ENCODE peak calls at places on chromosomes 6 and 20, in four cellular contexts. Q, Z, X and S are unnamed samples.

GRCh38 chr6:10431423-10432164 is 16.7 kb upstream of the TFAP2A start:
- DNase-seq in Q (no peak), Z (no peak), X (no peak), S (peak)

GRCh38 chr20:5770240-5770986 is 20.2 kb downstream of the SHLD1 start:
- DNase-seq in Q (no peak), Z (no peak), X (no peak), S (no peak)

GRCh38 chr20:371755-372542 is 8.6 kb upstream of the TRIB3 start:
- DNase-seq in Q (peak), Z (no peak), X (no peak), S (no peak)

GRCh38 chr20:21235713-21236445 is 67.3 kb upstream of the XRN2 start:
- DNase-seq in Q (peak), Z (peak), X (no peak), S (no peak)

GRCh38 chr20:18009116-18009515 is 40.3 kb downstream of the MGME1 start:
- DNase-seq in Q (no peak), Z (no peak), X (no peak), S (no peak)

GRCh38 chr6:38708483-38708882 is 5.5 kb upstream of the GLO1 start:
- DNase-seq in Q (no peak), Z (no peak), X (no peak), S (no peak)

GRCh38 chr6:80643881-80644280 is 537.4 kb downstream of the BCKDHB start:
- DNase-seq in Q (no peak), Z (no peak), X (no peak), S (no peak)

GRCh38 chr20:53735536-53736050 is 142.0 kb upstream of the ZNF217 start:
- DNase-seq in Q (no peak), Z (no peak), X (no peak), S (no peak)

GRCh38 chr20:47358672-47359532 is 2.4 kb upstream of the ZMYND8 start:
- DNase-seq in Q (peak), Z (peak), X (no peak), S (peak)

GRCh38 chr6:7085911-7086310 is 21.9 kb upstream of the RREB1 start:
- DNase-seq in Q (peak), Z (no peak), X (no peak), S (no peak)

GRCh38 chr20:37294262-37294981 is 5.0 kb downstream of the MANBAL start:
- DNase-seq in Q (no peak), Z (no peak), X (no peak), S (no peak)

GRCh38 chr20:10314198-10314597 is 95.6 kb downstream of the SNAP25 start:
- DNase-seq in Q (no peak), Z (no peak), X (no peak), S (no peak)

GRCh38 chr6:133184798-133185380 is 56.3 kb upstream of the EYA4 start:
- DNase-seq in Q (no peak), Z (no peak), X (no peak), S (no peak)

GRCh38 chr20:47925603-47926002 is 140.3 kb upstream of the SULF2 start:
- DNase-seq in Q (no peak), Z (no peak), X (no peak), S (no peak)

GRCh38 chr20:1376453-1377270 is 16.2 kb downstream of the FKBP1A start:
- DNase-seq in Q (no peak), Z (no peak), X (peak), S (peak)

GRCh38 chr6:155404937-155405336 is 50.7 kb downstream of the NOX3 start:
- DNase-seq in Q (no peak), Z (no peak), X (no peak), S (no peak)

GRCh38 chr20:57213924-57214323 is 52.5 kb downstream of the BMP7 start:
- DNase-seq in Q (no peak), Z (no peak), X (no peak), S (no peak)

GRCh38 chr6:105326838-105327745 is 75.8 kb downstream of the PREP start:
- DNase-seq in Q (peak), Z (no peak), X (no peak), S (no peak)

DNA sequence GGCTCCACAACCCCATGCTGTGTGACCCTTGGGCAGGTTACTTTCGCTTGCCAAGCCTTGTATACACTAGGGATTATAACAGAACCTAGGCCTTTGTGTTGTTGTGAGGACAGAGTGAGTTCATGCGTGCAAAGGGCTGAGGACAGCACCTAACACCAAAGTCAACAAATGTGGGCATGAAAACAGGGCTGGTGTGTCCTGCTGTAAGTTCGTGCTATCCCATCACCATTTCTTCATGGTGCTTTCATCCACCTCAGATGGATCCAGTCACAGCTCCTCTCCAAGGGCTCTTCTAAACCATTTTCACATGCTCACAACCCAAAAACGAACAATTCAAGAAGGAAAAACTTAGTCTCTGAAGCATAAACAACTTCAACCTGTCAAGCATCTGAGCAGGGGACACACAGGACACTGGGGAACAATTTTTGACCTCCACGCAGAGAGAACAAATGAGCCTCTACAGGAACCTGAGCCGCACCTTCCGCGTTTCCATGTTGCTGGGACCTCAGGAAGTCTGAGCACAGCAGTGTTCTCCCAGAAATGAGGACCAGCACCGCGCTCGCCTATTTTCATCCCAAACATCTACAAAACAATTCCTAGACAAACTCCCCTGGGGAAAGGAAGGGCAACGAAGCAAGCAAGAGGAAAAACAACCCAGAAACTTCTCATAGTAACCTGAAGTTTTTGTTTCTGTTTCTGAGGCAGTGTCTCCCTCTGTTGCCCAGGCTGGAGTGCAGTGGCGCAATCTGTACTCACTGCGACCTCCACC is 3.1 kb downstream of the LRP11 start:
- DNase-seq in Q (no peak), Z (no peak), X (no peak), S (no peak)
- TF ChIP-seq CTCF in Q (no peak), Z (no peak), X (peak), S (no peak)

GRCh38 chr6:82251942-82252341 is 4.4 kb upstream of the IBTK start:
- DNase-seq in Q (no peak), Z (no peak), X (no peak), S (no peak)
- TF ChIP-seq CTCF in Q (no peak), Z (peak), X (peak), S (peak)

DNA sequence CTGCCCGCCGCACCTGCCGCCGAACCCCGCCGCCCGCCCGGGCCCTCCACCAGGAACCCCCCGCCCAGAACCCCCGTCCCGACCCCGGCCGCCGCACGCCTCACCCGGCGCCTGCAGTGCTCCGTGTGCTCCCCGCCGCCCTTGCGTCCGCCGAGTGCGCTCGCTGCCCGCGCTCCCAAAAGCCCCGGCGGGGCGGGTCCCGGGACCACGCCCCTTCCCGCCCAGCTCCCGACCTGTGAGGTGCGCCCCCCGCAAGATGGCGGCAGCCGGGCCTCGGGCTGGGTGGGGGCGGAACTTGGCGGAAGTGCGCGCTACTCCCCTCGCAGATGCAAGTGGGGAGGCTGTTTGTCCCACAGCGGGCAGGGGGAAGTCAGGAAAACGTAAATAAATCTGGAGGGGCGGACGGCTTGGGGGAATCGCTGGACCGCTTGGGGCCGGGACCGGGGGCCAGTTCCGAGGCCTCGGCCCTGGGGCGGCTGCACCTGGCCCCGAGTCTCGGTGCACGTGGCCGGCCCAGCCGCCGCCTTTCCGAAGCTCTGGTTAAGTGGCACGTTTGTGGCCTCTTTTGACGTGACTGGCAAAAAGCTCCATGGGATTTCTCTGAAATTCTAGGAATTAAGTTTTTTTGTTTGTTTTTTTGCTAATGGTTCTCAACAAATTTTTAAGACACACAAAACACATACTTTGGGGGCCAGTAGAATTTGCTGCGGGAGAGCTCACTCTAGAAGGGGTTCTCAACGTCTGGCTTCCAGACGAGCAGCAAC is at the start of gene EZR:
- DNase-seq in Q (peak), Z (peak), X (no peak), S (no peak)
- TF ChIP-seq CTCF in Q (no peak), Z (no peak), X (no peak), S (no peak)

GRCh38 chr6:122151066-122151465 is 248.4 kb upstream of the HSF2 start:
- DNase-seq in Q (no peak), Z (no peak), X (no peak), S (no peak)

GRCh38 chr6:122153530-122153929 is 245.9 kb upstream of the HSF2 start:
- DNase-seq in Q (no peak), Z (no peak), X (no peak), S (no peak)

GRCh38 chr6:122151768-122152167 is 247.7 kb upstream of the HSF2 start:
- DNase-seq in Q (no peak), Z (no peak), X (no peak), S (no peak)

GRCh38 chr6:122154912-122155516 is 244.4 kb upstream of the HSF2 start:
- DNase-seq in Q (peak), Z (peak), X (no peak), S (no peak)
- TF ChIP-seq CTCF in Q (no peak), Z (peak), X (no peak), S (no peak)

DNA sequence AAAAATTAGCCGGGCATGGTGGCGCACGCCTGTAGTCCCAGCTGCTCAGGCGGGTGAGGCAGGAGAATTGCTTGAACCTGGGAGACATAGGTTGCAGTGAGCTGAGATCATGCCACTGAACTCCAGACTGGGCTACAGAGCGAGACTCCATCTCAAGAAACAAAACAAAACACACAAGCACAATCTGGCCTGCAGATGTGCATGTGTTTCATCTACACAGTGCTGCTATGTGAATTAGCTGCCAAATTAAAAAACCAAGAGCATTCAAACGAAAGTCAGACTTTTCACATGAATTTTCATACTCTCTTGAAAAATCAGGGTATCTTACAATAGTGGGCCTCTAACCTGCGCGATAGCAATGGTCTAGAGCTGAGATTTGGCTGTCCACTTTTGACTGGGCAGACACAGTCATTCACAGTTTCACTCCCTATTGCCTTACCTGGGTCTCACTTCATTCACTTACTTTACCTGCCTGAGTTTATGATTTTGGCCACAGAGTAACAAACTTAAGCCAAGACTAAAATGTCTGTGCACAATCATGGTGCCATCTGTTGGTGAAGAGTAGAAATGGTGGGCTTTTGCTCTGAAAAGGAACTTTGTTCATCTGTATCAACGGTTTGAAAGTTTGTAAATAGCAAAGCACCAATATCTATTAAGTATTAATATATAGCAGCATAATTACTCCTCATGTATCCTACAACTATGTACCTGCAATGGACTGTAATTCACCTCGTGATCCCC is 138.4 kb upstream of the UST start:
- DNase-seq in Q (no peak), Z (no peak), X (no peak), S (no peak)
- TF ChIP-seq CTCF in Q (no peak), Z (peak), X (peak), S (peak)

DNA sequence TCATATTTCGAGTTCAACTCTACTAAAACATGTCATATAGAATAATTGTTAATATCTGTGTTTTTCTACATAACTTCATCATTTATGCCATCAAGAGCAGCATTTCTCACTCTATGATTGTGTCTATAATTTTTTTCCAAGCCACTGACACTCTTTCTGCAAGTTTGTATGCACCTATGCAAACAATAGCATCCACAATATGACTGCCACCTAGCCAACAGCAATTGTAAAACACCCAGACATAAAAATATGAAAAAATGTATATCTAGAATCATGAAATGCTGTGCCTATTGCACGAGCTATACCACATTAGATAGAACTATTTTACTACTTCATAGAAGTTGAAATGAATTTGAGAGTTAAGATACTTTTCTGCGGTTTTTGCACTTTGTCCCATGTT is 286.5 kb upstream of the MARCKS start:
- DNase-seq in Q (no peak), Z (no peak), X (no peak), S (no peak)
- TF ChIP-seq CTCF in Q (no peak), Z (no peak), X (peak), S (no peak)

DNA sequence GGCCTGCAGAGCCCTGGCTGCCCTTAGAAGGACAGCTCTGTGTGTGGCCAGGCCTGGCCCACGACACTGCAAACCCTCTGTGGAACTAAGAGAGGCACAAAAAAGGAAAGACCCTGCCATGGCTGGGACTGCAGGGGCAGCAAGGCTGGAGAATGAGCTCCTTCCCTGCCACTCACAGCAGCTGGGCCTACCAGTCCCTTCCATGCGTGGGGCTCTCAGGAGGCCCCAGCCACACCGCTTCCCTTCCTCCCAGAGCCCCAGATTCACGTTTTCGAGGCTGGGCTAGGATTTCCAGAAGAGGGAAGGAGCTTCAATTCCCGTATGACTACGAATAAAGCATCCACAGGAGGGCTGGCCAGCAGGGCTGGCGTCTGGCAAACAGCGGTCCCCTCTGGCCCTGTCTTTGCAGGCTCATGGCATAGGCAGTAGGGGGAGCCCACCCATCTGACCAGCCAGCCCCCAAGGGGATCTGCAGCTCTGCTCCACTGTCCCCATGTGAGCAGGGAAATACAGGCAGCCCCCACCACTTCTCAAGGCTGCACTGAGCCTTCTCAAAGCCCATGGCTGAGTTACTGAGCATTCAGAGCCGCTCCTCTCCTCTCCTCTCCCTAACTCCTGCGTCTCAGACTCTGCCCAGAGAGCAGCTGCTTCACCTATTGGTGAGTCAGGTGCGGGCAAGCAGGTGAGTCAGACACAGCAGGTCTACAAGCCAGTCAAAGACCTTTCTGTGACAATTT is 53.1 kb downstream of the NINL start:
- DNase-seq in Q (no peak), Z (peak), X (no peak), S (no peak)
- TF ChIP-seq CTCF in Q (no peak), Z (peak), X (no peak), S (no peak)